ENCODE peak calls at places on chromosomes 11 and 22, in nine cellular contexts. X is T-helper 2 cell; D is A172; C is LoVo; T is activated CD8-positive, alpha-beta memory T cell treated with anti-CD3 and anti-CD28 coated beads, Interleukin-2, amount 50 U/mL, for 4 hours; F is stimulated activated CD4-positive, alpha-beta T cell treated with anti-CD3 and anti-CD28 coated beads, Interleukin-2, amount 100 ng/mL, for 48 hours; P is T-helper 17 cell; N is NCI-H345; R is astrocyte of the cerebellum. E is an unnamed sample.
A peak's percentile ranks its signal among the peaks of the same experiment; 100 is the strongest.

GRCh38 chr11:10584071-10584501 is 15.6 kb upstream of the LYVE1 start:
- DNase-seq in F (no peak), T (no peak), C (no peak), X (no peak), R (peak; percentile 24), N (no peak), P (no peak), D (no peak), E (no peak)

GRCh38 chr11:8802263-8802662 is 108.7 kb upstream of the AKIP1 start:
- DNase-seq in N (no peak), C (no peak), X (no peak), P (no peak), D (no peak), F (no peak), R (no peak), T (no peak), E (no peak)

GRCh38 chr22:41239443-41240128 is 1.1 kb downstream of the CHADL start:
- DNase-seq in P (no peak), N (no peak), F (no peak), C (no peak), R (no peak), X (no peak), T (no peak), D (no peak), E (no peak)

GRCh38 chr22:24247564-24248344 is 2.9 kb upstream of the GGT5 start:
- DNase-seq in R (peak; percentile 93), X (no peak), P (no peak), N (peak; percentile 40), D (peak; percentile 58), T (peak; percentile 48), C (peak; percentile 55), F (peak; percentile 45), E (peak; percentile 67)

GRCh38 chr22:26259510-26259909 is 90.2 kb downstream of the SEZ6L start:
- DNase-seq in T (no peak), R (no peak), P (no peak), D (peak; percentile 13), X (no peak), C (peak; percentile 8), N (no peak), F (no peak), E (no peak)

GRCh38 chr11:74776546-74776945 is 27.9 kb downstream of the RNF169 start:
- DNase-seq in X (no peak), R (no peak), D (no peak), P (no peak), T (no peak), N (no peak), F (no peak), C (no peak), E (no peak)

GRCh38 chr11:133570376-133570775 is 38.1 kb upstream of the OPCML start:
- DNase-seq in D (peak; percentile 38), F (no peak), R (no peak), P (no peak), T (no peak), X (no peak), C (no peak), N (no peak), E (no peak)

GRCh38 chr22:29369460-29369859 is 18.9 kb downstream of the AP1B1 start:
- DNase-seq in D (peak; percentile 60), N (no peak), F (no peak), T (no peak), X (no peak), P (no peak), C (no peak), R (peak; percentile 73), E (no peak)

GRCh38 chr22:36213596-36213995 is 12.0 kb upstream of the APOL4 start:
- DNase-seq in C (no peak), P (no peak), R (no peak), X (no peak), T (no peak), D (no peak), F (no peak), N (no peak), E (no peak)

GRCh38 chr11:74371269-74372039 is 26.8 kb downstream of the PGM2L1 start:
- DNase-seq in D (peak; percentile 67), T (no peak), C (no peak), F (no peak), P (no peak), N (peak; percentile 50), X (no peak), R (peak; percentile 70), E (peak; percentile 37)

GRCh38 chr11:43686207-43686606 is 5.7 kb downstream of the HSD17B12 start:
- DNase-seq in T (no peak), D (no peak), F (no peak), N (no peak), P (no peak), X (no peak), R (no peak), C (no peak), E (no peak)

GRCh38 chr11:123469089-123469488 is 39.0 kb downstream of the GRAMD1B start:
- DNase-seq in C (no peak), T (no peak), R (no peak), X (no peak), F (no peak), D (no peak), N (no peak), P (no peak), E (no peak)

GRCh38 chr11:90919332-90919731 is 696.5 kb upstream of the CHORDC1 start:
- DNase-seq in R (no peak), T (no peak), P (no peak), D (no peak), C (no peak), F (no peak), N (no peak), X (no peak), E (no peak)

GRCh38 chr11:7575841-7576451 is 62.1 kb downstream of the PPFIBP2 start:
- DNase-seq in T (no peak), P (no peak), X (no peak), C (peak; percentile 86), R (peak; percentile 26), N (no peak), F (no peak), D (peak; percentile 14), E (no peak)

GRCh38 chr11:117428856-117429229 is 101.2 kb downstream of the CEP164 start:
- DNase-seq in R (no peak), C (no peak), D (no peak), T (no peak), N (no peak), F (no peak), P (no peak), X (no peak), E (no peak)

GRCh38 chr22:31185056-31185455 is 25.1 kb downstream of the RNF185 start:
- DNase-seq in P (no peak), N (no peak), R (no peak), D (no peak), C (no peak), F (no peak), X (no peak), T (no peak), E (no peak)

GRCh38 chr11:15843309-15843857 is 513.0 kb downstream of the SOX6 start:
- DNase-seq in C (no peak), R (peak; percentile 73), X (no peak), P (no peak), T (no peak), F (no peak), D (no peak), N (peak; percentile 49), E (peak; percentile 84)

GRCh38 chr11:9014826-9015225 is 11.0 kb upstream of the NRIP3 start:
- DNase-seq in P (no peak), T (no peak), F (no peak), X (no peak), R (no peak), N (no peak), C (no peak), D (no peak), E (no peak)